ENCODE peak calls at places on chromosome 3, in seven cellular contexts. U, W, A, J, M, E and B are unnamed samples.

GRCh38 chr3:46931631-46932441 is 44.7 kb downstream of the CCDC12 start:
- DNase-seq in U (no peak), W (no peak), A (peak), J (peak), M (no peak), E (peak), B (peak)

GRCh38 chr3:15682766-15683165 is 81.2 kb downstream of the BTD start:
- DNase-seq in U (no peak), W (peak), A (peak), J (peak), M (no peak), E (no peak), B (no peak)

GRCh38 chr3:161372321-161373260 is 1.3 kb upstream of the SPTSSB start:
- DNase-seq in U (peak), W (peak), A (no peak), J (no peak), M (no peak), E (peak), B (peak)

GRCh38 chr3:4313606-4314308 is 10.6 kb downstream of the SETMAR start:
- DNase-seq in U (no peak), W (no peak), A (no peak), J (no peak), M (no peak), E (no peak), B (no peak)

GRCh38 chr3:107767897-107768605 is 245.3 kb downstream of the BBX start:
- DNase-seq in U (no peak), W (no peak), A (peak), J (no peak), M (no peak), E (no peak), B (no peak)

GRCh38 chr3:185737020-185737419 is 87.8 kb downstream of the IGF2BP2 start:
- DNase-seq in U (no peak), W (no peak), A (peak), J (peak), M (no peak), E (no peak), B (no peak)

GRCh38 chr3:112786002-112786590 is 60.6 kb downstream of the CD200R1L start:
- DNase-seq in U (no peak), W (peak), A (peak), J (no peak), M (no peak), E (no peak), B (no peak)

GRCh38 chr3:194671511-194671899 is 486 bp downstream of the LSG1 start:
- DNase-seq in U (no peak), W (peak), A (peak), J (peak), M (no peak), E (no peak), B (peak)

GRCh38 chr3:15221574-15222217 is 15.7 kb downstream of the CAPN7 start:
- DNase-seq in U (no peak), W (no peak), A (no peak), J (no peak), M (no peak), E (no peak), B (no peak)

GRCh38 chr3:59862686-59863085 is 812.9 kb upstream of the CFAP20DC start:
- DNase-seq in U (no peak), W (no peak), A (peak), J (peak), M (no peak), E (no peak), B (no peak)

GRCh38 chr3:140724856-140725812 is 47.3 kb downstream of the TRIM42 start:
- DNase-seq in U (no peak), W (no peak), A (no peak), J (no peak), M (no peak), E (no peak), B (no peak)

GRCh38 chr3:13301295-13301987 is 118.7 kb downstream of the NUP210 start:
- DNase-seq in U (no peak), W (no peak), A (peak), J (peak), M (no peak), E (no peak), B (no peak)

GRCh38 chr3:157618075-157618760 is 115.0 kb upstream of the VEPH1 start:
- DNase-seq in U (no peak), W (peak), A (peak), J (peak), M (peak), E (no peak), B (peak)

GRCh38 chr3:30142946-30143345 is 463.5 kb upstream of the TGFBR2 start:
- DNase-seq in U (no peak), W (no peak), A (peak), J (no peak), M (no peak), E (no peak), B (no peak)

GRCh38 chr3:11582123-11582968 is 61.4 kb downstream of the VGLL4 start:
- DNase-seq in U (no peak), W (peak), A (peak), J (peak), M (no peak), E (peak), B (peak)

GRCh38 chr3:11914651-11915050 is 68.0 kb upstream of the TAMM41 start:
- DNase-seq in U (no peak), W (no peak), A (no peak), J (no peak), M (no peak), E (no peak), B (no peak)

GRCh38 chr3:4562595-4562994 is 69.4 kb downstream of the ITPR1 start:
- DNase-seq in U (no peak), W (no peak), A (no peak), J (no peak), M (no peak), E (no peak), B (no peak)

GRCh38 chr3:81419196-81419595 is 342.2 kb downstream of the GBE1 start:
- DNase-seq in U (no peak), W (no peak), A (peak), J (peak), M (no peak), E (no peak), B (no peak)

DNA sequence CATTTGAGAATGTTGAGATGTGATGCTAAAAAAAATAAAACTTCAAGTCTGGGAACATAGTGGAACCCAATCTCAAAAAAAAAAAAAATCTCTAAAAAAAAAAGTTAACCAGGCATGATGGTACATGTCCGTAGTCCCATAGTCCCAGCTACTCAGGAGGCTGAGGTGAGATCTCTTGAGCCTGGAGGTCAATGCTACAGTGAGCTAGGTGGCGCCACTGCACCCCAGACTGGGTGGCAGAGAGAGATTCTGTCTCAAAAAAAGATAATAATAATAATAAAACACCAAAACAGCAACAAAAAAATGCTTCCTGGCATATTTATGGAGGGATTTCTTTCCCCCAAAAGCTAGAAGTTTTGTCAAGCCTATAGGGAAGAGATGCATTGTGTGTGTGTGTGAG is 361.6 kb downstream of the ROBO1 start:
- DNase-seq in U (no peak), W (no peak), A (no peak), J (no peak), M (no peak), E (no peak), B (no peak)
- TF ChIP-seq CTCF in U (no peak), W (peak), A (peak), J (no peak), M (no peak), E (no peak), B (no peak)

GRCh38 chr3:172987268-172987667 is 153.8 kb downstream of the SPATA16 start:
- DNase-seq in U (no peak), W (no peak), A (peak), J (no peak), M (no peak), E (no peak), B (peak)
- TF ChIP-seq CTCF in U (peak), W (no peak), A (peak), J (peak), M (no peak), E (no peak), B (peak)

DNA sequence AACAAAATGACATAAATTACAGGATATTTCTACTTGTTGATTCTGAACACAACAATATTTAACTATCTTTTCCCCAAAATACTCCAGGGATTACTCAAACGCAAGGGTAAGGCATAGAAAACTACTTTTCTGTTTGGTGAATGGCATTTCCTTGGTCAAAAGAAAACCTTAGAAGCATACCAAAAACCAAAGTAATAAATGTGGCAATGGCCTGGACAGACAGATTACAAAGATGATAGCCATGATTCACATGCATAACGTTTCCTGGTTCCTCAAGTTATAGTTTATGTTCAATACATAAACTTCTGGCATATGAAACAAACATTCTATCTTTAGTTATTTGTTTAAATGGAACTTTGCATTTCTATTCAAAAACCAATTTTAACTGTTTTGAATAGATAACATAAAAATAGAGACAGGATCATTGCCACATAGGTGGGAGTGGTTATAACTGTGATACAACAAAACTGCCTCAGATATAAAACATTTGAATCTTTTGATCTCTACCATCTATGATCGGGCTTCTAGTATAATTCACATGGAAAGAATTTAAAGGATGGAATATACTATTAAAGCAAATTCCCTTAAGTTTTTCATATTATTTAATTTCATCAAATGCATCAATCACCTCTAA is 32.1 kb downstream of the FOXP1 start:
- DNase-seq in U (no peak), W (no peak), A (peak), J (peak), M (no peak), E (no peak), B (no peak)
- TF ChIP-seq CTCF in U (no peak), W (no peak), A (no peak), J (no peak), M (no peak), E (no peak), B (no peak)

DNA sequence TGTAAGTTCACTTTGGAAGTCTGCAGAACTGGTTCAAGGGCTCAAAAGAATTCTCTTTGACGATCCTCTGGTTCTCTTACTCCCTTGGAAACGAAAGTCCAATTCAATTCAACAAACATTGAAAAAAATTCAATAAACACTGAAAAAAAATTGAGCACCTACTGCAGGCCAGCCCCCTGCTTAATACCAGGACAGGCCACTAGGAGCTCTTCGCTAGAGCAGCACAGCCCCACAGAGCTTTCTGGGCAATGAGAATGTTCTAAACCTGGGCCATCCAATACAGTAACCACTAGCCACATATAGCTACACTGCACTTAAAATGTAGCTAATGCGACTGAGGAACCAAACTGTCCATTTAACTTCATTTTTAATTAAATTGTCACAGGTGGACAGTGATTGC is 50.4 kb upstream of the DCLK3 start:
- DNase-seq in U (no peak), W (no peak), A (no peak), J (no peak), M (no peak), E (no peak), B (no peak)
- TF ChIP-seq CTCF in U (peak), W (peak), A (peak), J (peak), M (peak), E (no peak), B (no peak)